ENCODE peak calls at places on chromosomes 4 and X, in eight cellular contexts. E is T47D, P is activated gamma-delta T cell treated with Interleukin-2 at 50 U/mL for 16 hours, W is hypothalamus, C is GM04503, R is COR-L47, Z is NCI-H2081 treated with DMSO at 0.1 percent for 48 hours, U is GM10248. Y is an unnamed sample.

GRCh38 chr4:168484626-168485025 is 4.3 kb upstream of the DDX60L start:
- DNase-seq in E (no peak), P (no peak), W (no peak), C (peak; percentile 83), R (no peak), Z (no peak), U (no peak), Y (no peak)

GRCh38 chrX:135421537-135421931 is 210 bp upstream of the SMIM10L2A start:
- DNase-seq in E (peak; percentile 12), P (peak; percentile 83), W (peak; percentile 77), C (no peak), R (peak; percentile 23), Z (no peak), U (peak; percentile 83), Y (peak; percentile 26)

GRCh38 chrX:13906103-13906502 is 89.2 kb upstream of the GPM6B start:
- DNase-seq in E (no peak), P (no peak), W (peak; percentile 2), C (no peak), R (peak; percentile 46), Z (no peak), U (no peak), Y (no peak)

GRCh38 chrX:129761596-129761995 is 18.2 kb upstream of the SASH3 start:
- DNase-seq in E (no peak), P (no peak), W (no peak), C (no peak), R (no peak), Z (no peak), U (no peak), Y (no peak)

GRCh38 chr4:78612398-78613005 is 60.9 kb downstream of the ANXA3 start:
- DNase-seq in E (peak; percentile 6), P (no peak), W (no peak), C (no peak), R (peak; percentile 60), Z (no peak), U (no peak), Y (peak; percentile 31)

GRCh38 chr4:84691170-84691691 is 108.3 kb downstream of the CDS1 start:
- DNase-seq in E (no peak), P (no peak), W (no peak), C (peak; percentile 89), R (no peak), Z (no peak), U (no peak), Y (no peak)

GRCh38 chr4:70801265-70801809 is 38.4 kb downstream of the GRSF1 start:
- DNase-seq in E (no peak), P (no peak), W (no peak), C (no peak), R (no peak), Z (no peak), U (peak; percentile 33), Y (peak; percentile 40)

GRCh38 chr4:90207887-90208454 is 80.8 kb downstream of the CCSER1 start:
- DNase-seq in E (no peak), P (no peak), W (no peak), C (no peak), R (no peak), Z (no peak), U (no peak), Y (no peak)

GRCh38 chr4:26032142-26032541 is 118.1 kb downstream of the SMIM20 start:
- DNase-seq in E (no peak), P (no peak), W (no peak), C (no peak), R (no peak), Z (no peak), U (no peak), Y (no peak)

GRCh38 chrX:19303216-19303880 is 40.4 kb upstream of the PDHA1 start:
- DNase-seq in E (no peak), P (no peak), W (no peak), C (peak; percentile 31), R (no peak), Z (no peak), U (no peak), Y (no peak)

GRCh38 chr4:101136373-101137370 is 210.7 kb downstream of the PPP3CA start:
- DNase-seq in E (no peak), P (no peak), W (no peak), C (no peak), R (no peak), Z (no peak), U (no peak), Y (peak; percentile 64)

GRCh38 chr4:101825953-101826352 is 35.4 kb downstream of the BANK1 start:
- DNase-seq in E (no peak), P (no peak), W (no peak), C (no peak), R (no peak), Z (no peak), U (no peak), Y (no peak)

GRCh38 chrX:54826598-54826997 is 19.1 kb downstream of the MAGED2 start:
- DNase-seq in E (no peak), P (no peak), W (no peak), C (no peak), R (no peak), Z (no peak), U (no peak), Y (no peak)

GRCh38 chr4:79917246-79917645 is 155.8 kb downstream of the ANTXR2 start:
- DNase-seq in E (no peak), P (peak; percentile 37), W (no peak), C (peak; percentile 5), R (no peak), Z (no peak), U (peak; percentile 20), Y (no peak)

GRCh38 chrX:54786972-54787371 is 11.1 kb downstream of the ITIH6 start:
- DNase-seq in E (peak; percentile 35), P (no peak), W (no peak), C (no peak), R (no peak), Z (no peak), U (peak; percentile 22), Y (no peak)

GRCh38 chr4:108884596-108884995 is 121.7 kb upstream of the ETNPPL start:
- DNase-seq in E (no peak), P (no peak), W (no peak), C (no peak), R (no peak), Z (no peak), U (no peak), Y (no peak)

GRCh38 chrX:150693782-150694574 is 782 bp downstream of the MTMR1 start:
- DNase-seq in E (no peak), P (peak; percentile 72), W (no peak), C (peak; percentile 69), R (peak; percentile 61), Z (no peak), U (peak; percentile 87), Y (peak; percentile 82)

GRCh38 chrX:47232803-47233332 is at the start of gene USP11:
- DNase-seq in E (no peak), P (peak; percentile 67), W (peak; percentile 18), C (no peak), R (peak; percentile 57), Z (no peak), U (peak; percentile 51), Y (no peak)

Y was measured in LNCaP clone FGC.